ENCODE peak calls at places on chromosomes 13 and 19, in eight cellular contexts. X is glutamatergic neuron, D is lung, K is stomach, B is D721Med, Y is MM.1S, P is neural progenitor cell, N is cardiac muscle cell. C is an unnamed sample.

GRCh38 chr13:77239312-77239711 is 87.6 kb downstream of the MYCBP2 start:
- DNase-seq in X (no peak), D (no peak), K (no peak), B (no peak), Y (no peak), P (no peak), N (no peak), C (no peak)

GRCh38 chr13:97091202-97091601 is 96.9 kb upstream of the OXGR1 start:
- DNase-seq in X (no peak), D (no peak), K (no peak), B (no peak), Y (peak; percentile 50), P (no peak), N (no peak), C (no peak)

GRCh38 chr13:77062097-77062496 is 35.1 kb upstream of the FBXL3 start:
- DNase-seq in X (no peak), D (no peak), K (no peak), B (no peak), Y (no peak), P (no peak), N (no peak), C (no peak)

GRCh38 chr19:41541990-41542584 is 33.9 kb upstream of the CEACAM21 start:
- DNase-seq in X (peak; percentile 66), D (peak; percentile 68), K (peak; percentile 73), B (no peak), Y (no peak), P (peak; percentile 57), N (peak; percentile 58), C (no peak)

GRCh38 chr13:52845766-52846566 is 2.5 kb downstream of the PCDH8 start:
- DNase-seq in X (peak; percentile 91), D (no peak), K (no peak), B (no peak), Y (no peak), P (peak; percentile 85), N (peak; percentile 32), C (peak; percentile 51)

GRCh38 chr13:73914119-73914518 is 220.1 kb downstream of the KLF12 start:
- DNase-seq in X (peak; percentile 45), D (no peak), K (no peak), B (no peak), Y (no peak), P (no peak), N (peak; percentile 54), C (no peak)

GRCh38 chr19:41219924-41220567 is 1.0 kb downstream of the AXL start:
- DNase-seq in X (no peak), D (no peak), K (no peak), B (no peak), Y (no peak), P (peak; percentile 28), N (peak; percentile 50), C (no peak)

GRCh38 chr13:26897706-26898550 is 137.3 kb upstream of the GPR12 start:
- DNase-seq in X (no peak), D (no peak), K (no peak), B (no peak), Y (no peak), P (no peak), N (no peak), C (no peak)

GRCh38 chr13:24406524-24406923 is 97.1 kb downstream of the C1QTNF9 start:
- DNase-seq in X (no peak), D (no peak), K (no peak), B (no peak), Y (no peak), P (no peak), N (no peak), C (no peak)

GRCh38 chr13:24407844-24408243 is 98.5 kb downstream of the C1QTNF9 start:
- DNase-seq in X (no peak), D (no peak), K (no peak), B (no peak), Y (no peak), P (no peak), N (no peak), C (no peak)
- TF ChIP-seq CTCF in X (no peak), D (no peak), K (no peak), B (no peak), Y (no peak), P (peak; percentile 23), N (peak; percentile 24), C (no peak)

GRCh38 chr19:18446145-18446810 is 8.3 kb upstream of the ISYNA1 start:
- DNase-seq in X (no peak), D (no peak), K (no peak), B (no peak), Y (no peak), P (no peak), N (no peak), C (no peak)
- TF ChIP-seq CTCF in X (no peak), D (no peak), K (no peak), B (no peak), Y (no peak), P (no peak), N (no peak), C (no peak)

DNA sequence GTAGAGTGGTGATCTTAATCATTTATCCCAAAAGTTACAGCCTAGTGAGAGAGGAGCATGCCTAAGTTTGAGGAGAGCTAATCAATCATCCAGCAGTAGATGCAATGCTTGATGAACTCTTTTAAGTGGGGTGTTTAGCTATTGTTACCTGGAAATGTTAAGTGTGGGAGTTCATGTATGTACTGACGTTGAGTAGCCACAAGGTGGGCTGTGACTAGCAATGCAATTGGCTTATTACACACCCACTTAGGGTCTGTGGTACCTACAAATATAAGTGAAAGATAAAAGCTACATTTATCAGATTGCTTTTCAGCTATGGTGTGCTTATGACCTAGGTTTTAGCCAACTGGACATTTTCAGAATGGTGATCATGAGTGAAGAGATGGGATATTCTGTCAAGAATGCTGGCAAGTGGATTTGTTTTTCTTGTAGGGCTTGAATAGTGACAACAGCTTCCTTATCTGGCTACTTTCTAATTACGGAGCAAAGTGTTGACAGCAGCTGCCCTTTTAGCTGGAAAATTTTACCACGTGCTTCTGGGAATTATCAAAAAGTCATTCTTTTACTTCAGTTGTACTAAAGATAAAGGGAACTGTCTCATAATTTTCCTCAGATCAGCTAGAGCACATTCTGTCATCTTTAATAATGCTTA is 170.6 kb downstream of the POSTN start:
- DNase-seq in X (no peak), D (no peak), K (no peak), B (no peak), Y (no peak), P (no peak), N (peak; percentile 56), C (no peak)
- TF ChIP-seq CTCF in X (peak; percentile 29), D (no peak), K (no peak), B (peak; percentile 4), Y (no peak), P (peak; percentile 36), N (no peak), C (no peak)

DNA sequence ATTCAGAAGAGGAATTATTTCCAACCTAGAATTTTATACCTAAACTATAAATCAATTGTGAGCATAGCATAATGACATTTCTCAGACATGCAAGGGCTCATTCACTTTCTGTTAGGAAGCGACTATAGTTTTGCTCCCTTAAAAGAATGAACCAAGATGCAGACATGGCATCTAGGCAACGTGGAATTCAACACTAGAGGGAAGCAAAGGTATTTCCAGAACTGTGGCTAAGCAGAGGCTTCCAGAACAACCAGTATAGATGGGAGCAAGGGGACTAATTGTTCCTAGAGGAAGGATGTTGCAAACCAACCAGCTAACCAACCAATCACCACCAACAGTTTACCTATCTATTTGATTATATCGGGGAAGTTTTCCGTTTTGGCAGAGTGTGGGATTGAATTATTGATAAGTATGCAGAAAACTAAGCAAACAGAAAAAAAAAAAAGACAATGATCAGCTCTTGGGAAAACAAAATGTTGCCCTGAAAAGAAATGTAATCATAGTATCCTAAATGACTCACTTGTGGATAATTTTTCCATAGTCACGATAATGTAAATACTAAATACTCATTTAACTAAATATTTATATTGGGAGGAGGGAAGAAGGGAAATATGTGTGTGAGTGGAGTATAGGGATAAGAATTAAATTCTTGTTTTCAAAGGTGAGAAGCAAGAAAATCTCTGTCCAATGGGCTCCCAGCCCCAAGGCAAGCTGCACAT is 21.1 kb downstream of the ARL11 start:
- DNase-seq in X (no peak), D (no peak), K (no peak), B (no peak), Y (no peak), P (peak; percentile 35), N (peak; percentile 66), C (no peak)
- TF ChIP-seq CTCF in X (no peak), D (no peak), K (no peak), B (peak; percentile 34), Y (no peak), P (peak; percentile 45), N (peak; percentile 60), C (no peak)

DNA sequence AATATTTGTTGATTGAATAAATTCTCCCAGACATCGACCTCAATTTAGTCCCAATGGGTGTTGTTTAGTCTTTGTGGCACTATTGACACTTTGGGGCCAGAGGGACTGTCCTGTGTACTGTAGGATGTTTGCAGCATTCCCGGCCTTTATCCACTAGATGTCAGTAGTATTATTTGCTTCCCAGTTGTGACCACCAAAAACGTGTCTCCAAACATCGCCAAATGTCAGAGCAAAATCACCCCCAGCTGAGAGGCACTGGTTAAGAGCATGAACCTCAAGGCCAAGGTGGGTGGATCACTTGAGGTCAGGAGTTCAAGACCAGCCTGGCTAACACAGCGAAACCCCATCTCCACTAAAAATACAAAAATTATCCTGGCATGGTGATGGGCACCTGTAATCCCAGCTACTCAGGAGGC is 15.4 kb downstream of the NLRP12 start:
- DNase-seq in X (no peak), D (no peak), K (no peak), B (no peak), Y (no peak), P (peak; percentile 68), N (peak; percentile 73), C (no peak)
- TF ChIP-seq CTCF in X (no peak), D (peak; percentile 34), K (no peak), B (peak; percentile 33), Y (no peak), P (peak; percentile 68), N (peak; percentile 74), C (no peak)

C was measured in GM13976.